ENCODE peak calls at places on chromosome 22, in ten cellular contexts. Z is Panc1; P is PC-9; M is adrenal gland; L is esophagus muscularis mucosa; B is CD4-positive, alpha-beta memory T cell; C is GM23248; A is psoas muscle; F is neural progenitor cell; V is CD8-positive, alpha-beta memory T cell. S is an unnamed sample.

GRCh38 chr22:41969110-41969646 is at the start of gene SEPTIN3:
- DNase-seq in Z (no peak), P (no peak), M (no peak), L (no peak), B (no peak), C (no peak), A (no peak), F (peak), V (no peak), S (no peak)

GRCh38 chr22:39097098-39098020 is at the start of gene APOBEC3H:
- DNase-seq in Z (no peak), P (peak), M (no peak), L (no peak), B (peak), C (no peak), A (peak), F (no peak), V (no peak), S (no peak)

GRCh38 chr22:50262460-50262911 is 1.0 kb upstream of the MAPK12 start:
- DNase-seq in Z (no peak), P (peak), M (no peak), L (no peak), B (no peak), C (peak), A (peak), F (no peak), V (no peak), S (no peak)

GRCh38 chr22:43293661-43294392 is 49.3 kb downstream of the SCUBE1 start:
- DNase-seq in Z (no peak), P (peak), M (peak), L (peak), B (peak), C (peak), A (peak), F (peak), V (no peak), S (no peak)

GRCh38 chr22:29635734-29636357 is 32.4 kb downstream of the NF2 start:
- DNase-seq in Z (no peak), P (peak), M (no peak), L (no peak), B (no peak), C (peak), A (no peak), F (peak), V (no peak), S (no peak)

GRCh38 chr22:39237276-39238123 is 7.3 kb downstream of the PDGFB start:
- DNase-seq in Z (no peak), P (no peak), M (no peak), L (no peak), B (no peak), C (no peak), A (no peak), F (no peak), V (peak), S (no peak)

GRCh38 chr22:31607696-31608095 is 54.3 kb downstream of the PISD start:
- DNase-seq in Z (no peak), P (no peak), M (no peak), L (no peak), B (no peak), C (no peak), A (no peak), F (no peak), V (no peak), S (no peak)

GRCh38 chr22:30290679-30291333 is 1.5 kb upstream of the CASTOR1 start:
- DNase-seq in Z (no peak), P (peak), M (peak), L (peak), B (peak), C (peak), A (peak), F (peak), V (no peak), S (peak)

GRCh38 chr22:49066619-49067018 is 761.1 kb downstream of the BRD1 start:
- DNase-seq in Z (no peak), P (no peak), M (no peak), L (no peak), B (no peak), C (no peak), A (no peak), F (no peak), V (no peak), S (no peak)

GRCh38 chr22:34760276-34761008 is 305.5 kb upstream of the ISX start:
- DNase-seq in Z (no peak), P (no peak), M (no peak), L (no peak), B (no peak), C (no peak), A (no peak), F (no peak), V (no peak), S (no peak)

GRCh38 chr22:19429950-19430889 is 1.3 kb downstream of the HIRA start:
- DNase-seq in Z (no peak), P (no peak), M (peak), L (no peak), B (peak), C (peak), A (no peak), F (peak), V (peak), S (no peak)

GRCh38 chr22:20312396-20313191 is 7.3 kb downstream of the DGCR6L start:
- DNase-seq in Z (no peak), P (no peak), M (peak), L (peak), B (no peak), C (no peak), A (no peak), F (peak), V (no peak), S (peak)

GRCh38 chr22:31333648-31334047 is 12.5 kb downstream of the PATZ1 start:
- DNase-seq in Z (no peak), P (no peak), M (no peak), L (no peak), B (no peak), C (no peak), A (no peak), F (no peak), V (no peak), S (no peak)

GRCh38 chr22:20251491-20251890 is 16.6 kb downstream of the RTN4R start:
- DNase-seq in Z (no peak), P (no peak), M (no peak), L (no peak), B (no peak), C (no peak), A (no peak), F (no peak), V (no peak), S (no peak)

GRCh38 chr22:41469218-41469851 is 418 bp downstream of the ACO2 start:
- DNase-seq in Z (no peak), P (peak), M (peak), L (no peak), B (no peak), C (no peak), A (peak), F (peak), V (no peak), S (no peak)

GRCh38 chr22:35914665-35915476 is 113.8 kb downstream of the RBFOX2 start:
- DNase-seq in Z (peak), P (peak), M (peak), L (no peak), B (no peak), C (peak), A (peak), F (peak), V (no peak), S (peak)

GRCh38 chr22:19383292-19383691 is 48.2 kb downstream of the HIRA start:
- DNase-seq in Z (no peak), P (no peak), M (no peak), L (no peak), B (no peak), C (no peak), A (no peak), F (no peak), V (no peak), S (no peak)

GRCh38 chr22:48692734-48693376 is 1134.8 kb downstream of the BRD1 start:
- DNase-seq in Z (no peak), P (no peak), M (peak), L (no peak), B (no peak), C (no peak), A (peak), F (no peak), V (no peak), S (no peak)

GRCh38 chr22:20106205-20106848 is 9.6 kb upstream of the RANBP1 start:
- DNase-seq in Z (no peak), P (no peak), M (no peak), L (no peak), B (peak), C (no peak), A (peak), F (no peak), V (no peak), S (no peak)

GRCh38 chr22:34993548-34993947 is 72.4 kb upstream of the ISX start:
- DNase-seq in Z (no peak), P (no peak), M (no peak), L (no peak), B (no peak), C (no peak), A (no peak), F (no peak), V (no peak), S (no peak)

GRCh38 chr22:30609260-30610185 is 2.5 kb downstream of the TCN2 start:
- DNase-seq in Z (no peak), P (peak), M (peak), L (no peak), B (no peak), C (peak), A (peak), F (no peak), V (no peak), S (no peak)

GRCh38 chr22:42877158-42877557 is 20.1 kb upstream of the ARFGAP3 start:
- DNase-seq in Z (no peak), P (no peak), M (no peak), L (no peak), B (no peak), C (no peak), A (no peak), F (no peak), V (no peak), S (no peak)

GRCh38 chr22:41902932-41903421 is 11.9 kb downstream of the SHISA8 start:
- DNase-seq in Z (no peak), P (no peak), M (peak), L (no peak), B (no peak), C (no peak), A (peak), F (no peak), V (no peak), S (no peak)

GRCh38 chr22:45602004-45602733 is 69.5 kb upstream of the ATXN10 start:
- DNase-seq in Z (no peak), P (no peak), M (no peak), L (no peak), B (no peak), C (no peak), A (no peak), F (no peak), V (no peak), S (no peak)

GRCh38 chr22:45602824-45603301 is 68.8 kb upstream of the ATXN10 start:
- DNase-seq in Z (no peak), P (peak), M (no peak), L (no peak), B (no peak), C (peak), A (no peak), F (peak), V (no peak), S (no peak)

GRCh38 chr22:45603631-45604030 is 68.0 kb upstream of the ATXN10 start:
- DNase-seq in Z (no peak), P (no peak), M (no peak), L (no peak), B (no peak), C (peak), A (no peak), F (no peak), V (no peak), S (no peak)

GRCh38 chr22:45600791-45601730 is 70.6 kb upstream of the ATXN10 start:
- DNase-seq in Z (no peak), P (no peak), M (no peak), L (no peak), B (no peak), C (peak), A (no peak), F (no peak), V (no peak), S (no peak)

GRCh38 chr22:45604239-45604711 is 67.4 kb upstream of the ATXN10 start:
- DNase-seq in Z (no peak), P (peak), M (peak), L (no peak), B (no peak), C (peak), A (no peak), F (no peak), V (no peak), S (peak)
- H3K27ac ChIP-seq in Z (no peak), P (peak), M (no peak), L (no peak), B (no peak), C (peak), A (no peak), F (no peak), V (no peak), S (no peak)

GRCh38 chr22:37046589-37046988 is 5.0 kb upstream of the KCTD17 start:
- DNase-seq in Z (no peak), P (no peak), M (no peak), L (no peak), B (no peak), C (no peak), A (no peak), F (no peak), V (no peak), S (no peak)

GRCh38 chr22:37043828-37044538 is 7.6 kb upstream of the KCTD17 start:
- DNase-seq in Z (peak), P (peak), M (peak), L (no peak), B (no peak), C (peak), A (peak), F (peak), V (no peak), S (no peak)

GRCh38 chr22:37044634-37045625 is 6.6 kb upstream of the KCTD17 start:
- DNase-seq in Z (no peak), P (peak), M (no peak), L (no peak), B (no peak), C (no peak), A (no peak), F (no peak), V (no peak), S (no peak)

GRCh38 chr22:37045958-37046357 is 5.6 kb upstream of the KCTD17 start:
- DNase-seq in Z (no peak), P (no peak), M (no peak), L (no peak), B (no peak), C (peak), A (no peak), F (peak), V (no peak), S (no peak)

GRCh38 chr22:37043214-37043827 is 8.2 kb upstream of the KCTD17 start:
- DNase-seq in Z (no peak), P (no peak), M (no peak), L (no peak), B (no peak), C (no peak), A (no peak), F (no peak), V (no peak), S (no peak)
- H3K27ac ChIP-seq in Z (no peak), P (no peak), M (no peak), L (no peak), B (no peak), C (no peak), A (no peak), F (no peak), V (no peak), S (no peak)

DNA sequence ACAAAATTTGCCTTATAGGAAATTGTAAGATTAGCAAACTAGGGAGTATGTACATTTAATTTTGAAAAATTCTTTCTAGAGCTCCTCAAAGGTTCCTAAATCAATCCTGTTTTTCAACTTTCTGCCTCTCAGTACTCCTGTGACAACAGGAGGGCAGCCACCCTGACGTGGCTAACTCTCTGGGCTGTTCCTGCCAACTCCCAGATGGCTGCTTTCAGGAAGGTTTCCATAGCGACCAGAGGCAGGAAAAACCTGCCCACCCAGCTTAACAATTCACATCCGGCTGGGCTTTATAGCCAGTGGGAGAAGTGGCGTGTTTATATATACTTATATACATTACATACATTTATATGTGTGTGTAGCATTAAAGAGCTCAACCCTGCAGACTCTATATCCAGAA is 26.5 kb downstream of the SGSM3 start:
- DNase-seq in Z (no peak), P (peak), M (no peak), L (no peak), B (no peak), C (peak), A (no peak), F (peak), V (no peak), S (no peak)
- H3K27ac ChIP-seq in Z (no peak), P (peak), M (no peak), L (no peak), B (no peak), C (no peak), A (no peak), F (no peak), V (no peak), S (no peak)

GRCh38 chr22:27238935-27239510 is 562.5 kb downstream of the MN1 start:
- DNase-seq in Z (no peak), P (peak), M (peak), L (no peak), B (no peak), C (peak), A (peak), F (no peak), V (no peak), S (peak)
- H3K27ac ChIP-seq in Z (no peak), P (no peak), M (no peak), L (no peak), B (no peak), C (peak), A (no peak), F (no peak), V (no peak), S (peak)

GRCh38 chr22:24695958-24696511 is 78.5 kb downstream of the PIWIL3 start:
- DNase-seq in Z (no peak), P (no peak), M (peak), L (no peak), B (no peak), C (no peak), A (no peak), F (peak), V (no peak), S (no peak)
- H3K27ac ChIP-seq in Z (no peak), P (no peak), M (no peak), L (no peak), B (no peak), C (no peak), A (no peak), F (no peak), V (no peak), S (no peak)

GRCh38 chr22:23196165-23196564 is 15.9 kb downstream of the BCR start:
- DNase-seq in Z (no peak), P (no peak), M (no peak), L (no peak), B (no peak), C (no peak), A (no peak), F (no peak), V (no peak), S (no peak)

GRCh38 chr22:23199159-23199558 is 18.9 kb downstream of the BCR start:
- DNase-seq in Z (no peak), P (no peak), M (no peak), L (no peak), B (no peak), C (no peak), A (no peak), F (peak), V (no peak), S (no peak)

GRCh38 chr22:23200896-23201295 is 20.6 kb downstream of the BCR start:
- DNase-seq in Z (no peak), P (no peak), M (no peak), L (no peak), B (no peak), C (no peak), A (peak), F (no peak), V (no peak), S (no peak)

GRCh38 chr22:23193882-23194281 is 13.6 kb downstream of the BCR start:
- DNase-seq in Z (no peak), P (no peak), M (no peak), L (no peak), B (no peak), C (peak), A (no peak), F (no peak), V (no peak), S (no peak)

DNA sequence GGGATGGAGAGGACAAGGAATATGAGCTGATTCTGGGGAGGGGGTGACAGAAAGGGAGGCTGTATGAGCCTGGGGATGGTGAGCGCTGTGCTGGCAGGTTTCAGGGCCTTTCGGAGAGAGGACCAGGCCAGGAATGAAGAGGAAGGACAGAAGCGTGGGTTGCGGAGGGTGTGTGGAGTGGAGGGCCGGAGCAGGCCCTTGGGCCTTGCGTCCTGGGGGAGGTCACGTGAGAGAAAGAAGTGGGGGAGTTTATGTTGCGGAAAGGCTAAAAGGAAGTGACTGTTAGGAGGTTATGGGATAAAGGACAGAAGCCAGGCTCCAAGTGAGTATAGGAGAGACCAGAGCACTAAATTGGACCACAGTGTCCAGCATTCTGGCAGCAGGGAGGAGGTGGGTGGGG is 17.5 kb downstream of the BCR start:
- DNase-seq in Z (no peak), P (no peak), M (no peak), L (no peak), B (no peak), C (no peak), A (no peak), F (no peak), V (no peak), S (no peak)
- H3K27ac ChIP-seq in Z (no peak), P (no peak), M (no peak), L (no peak), B (no peak), C (no peak), A (no peak), F (no peak), V (peak), S (no peak)

DNA sequence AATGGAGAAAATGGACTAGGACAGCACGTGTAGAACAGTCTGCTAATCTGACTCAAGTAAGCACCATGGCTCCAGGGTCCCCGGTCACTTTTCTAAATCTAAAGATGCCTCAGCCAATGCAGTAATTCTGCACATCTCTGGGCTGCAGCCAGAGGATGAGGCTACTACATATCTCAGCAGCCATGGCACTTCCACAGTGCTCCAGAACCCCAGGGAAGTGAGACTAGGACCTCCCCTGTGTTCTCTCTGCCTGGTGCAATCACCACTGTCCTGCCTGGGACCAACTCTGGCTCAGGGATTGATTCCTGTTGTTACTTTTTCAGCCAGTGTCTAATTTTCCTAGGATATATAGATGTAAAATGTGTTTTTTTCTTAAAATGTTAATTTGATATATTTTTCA is 129.4 kb upstream of the TOP3B start:
- DNase-seq in Z (no peak), P (no peak), M (no peak), L (no peak), B (no peak), C (no peak), A (no peak), F (no peak), V (no peak), S (no peak)
- H3K27ac ChIP-seq in Z (no peak), P (no peak), M (no peak), L (no peak), B (no peak), C (no peak), A (no peak), F (no peak), V (no peak), S (no peak)